ENCODE peak calls at places on chromosomes 16 and 17, in eight cellular contexts. I is ACHN, L is fibroblast of pulmonary artery, M is Peyer's patch, U is C1 segment of cervical spinal cord, D is HS-5, Y is tibial artery, F is NCI-H524. A is an unnamed sample.

GRCh38 chr16:2715519-2715918 is 4.5 kb downstream of the PRSS27 start:
- DNase-seq in I (peak; percentile 77), Y (peak; percentile 66), U (no peak), F (no peak), D (no peak), M (peak; percentile 64), L (peak; percentile 47), A (peak; percentile 56)

GRCh38 chr17:80106751-80107150 is 5.4 kb downstream of the GAA start:
- DNase-seq in F (no peak), M (no peak), L (no peak), U (no peak), I (no peak), D (no peak), Y (peak; percentile 37), A (no peak)

GRCh38 chr16:27234171-27234570 is 30.8 kb downstream of the KDM8 start:
- DNase-seq in Y (peak; percentile 38), I (no peak), D (no peak), M (no peak), U (no peak), F (no peak), L (no peak), A (no peak)

GRCh38 chr16:69741519-69741918 is 13.2 kb downstream of the NOB1 start:
- DNase-seq in M (no peak), I (peak; percentile 53), F (no peak), Y (no peak), U (no peak), L (peak; percentile 35), D (no peak), A (no peak)

GRCh38 chr17:17840751-17841591 is 4.2 kb upstream of the SREBF1 start:
- DNase-seq in L (peak; percentile 66), I (peak; percentile 30), U (no peak), Y (peak; percentile 78), F (peak; percentile 66), M (no peak), D (no peak), A (peak; percentile 65)

GRCh38 chr16:76204249-76204648 is 73.0 kb upstream of the CNTNAP4 start:
- DNase-seq in D (no peak), F (no peak), I (no peak), M (no peak), U (no peak), L (no peak), Y (no peak), A (no peak)

GRCh38 chr17:27400991-27401390 is 55.3 kb upstream of the KSR1 start:
- DNase-seq in M (no peak), L (no peak), U (no peak), F (no peak), Y (no peak), D (no peak), I (no peak), A (no peak)

GRCh38 chr16:56779956-56780355 is 50.0 kb downstream of the NUP93 start:
- DNase-seq in F (no peak), U (no peak), D (no peak), L (no peak), M (no peak), I (no peak), Y (no peak), A (no peak)